ENCODE peak calls at places on chromosomes 4 and X, in ten cellular contexts. One of them, this sample, is unnamed.

GRCh38 chr4:146742416-146742815 is 103.7 kb downstream of the POU4F2 start:
- DNase-seq in CD4-positive, alpha-beta T cell: no peak
- DNase-seq in bronchial epithelial cell: no peak
- DNase-seq in NCI-H1930: no peak
- DNase-seq in stimulated activated effector memory CD8-positive, alpha-beta T cell treated with anti-CD3 and anti-CD28 coated beads, Interleukin-12 subunit alpha, Interleukin-12 subunit beta, amount 100 ng/mL, for 72 hours: no peak
- DNase-seq in nephron progenitor cell: no peak
- DNase-seq in choroid plexus epithelial cell: no peak
- DNase-seq in occipital lobe: no peak
- DNase-seq in activated T-helper 1 cell treated with anti-CD3 and anti-CD28 coated beads, Interleukin-2, amount 50 U/mL, for 16 hours: no peak
- DNase-seq in lung microvascular endothelial cell: no peak
- DNase-seq in this sample: no peak

GRCh38 chr4:176579233-176579632 is 213.5 kb downstream of the VEGFC start:
- DNase-seq in activated T-helper 1 cell treated with anti-CD3 and anti-CD28 coated beads, Interleukin-2, amount 50 U/mL, for 16 hours: no peak
- DNase-seq in occipital lobe: no peak
- DNase-seq in nephron progenitor cell: no peak
- DNase-seq in bronchial epithelial cell: no peak
- DNase-seq in NCI-H1930: peak
- DNase-seq in CD4-positive, alpha-beta T cell: no peak
- DNase-seq in choroid plexus epithelial cell: no peak
- DNase-seq in stimulated activated effector memory CD8-positive, alpha-beta T cell treated with anti-CD3 and anti-CD28 coated beads, Interleukin-12 subunit alpha, Interleukin-12 subunit beta, amount 100 ng/mL, for 72 hours: no peak
- DNase-seq in lung microvascular endothelial cell: no peak
- DNase-seq in this sample: no peak

GRCh38 chrX:47217852-47218279 is 615 bp upstream of the CDK16 start:
- DNase-seq in stimulated activated effector memory CD8-positive, alpha-beta T cell treated with anti-CD3 and anti-CD28 coated beads, Interleukin-12 subunit alpha, Interleukin-12 subunit beta, amount 100 ng/mL, for 72 hours: peak
- DNase-seq in activated T-helper 1 cell treated with anti-CD3 and anti-CD28 coated beads, Interleukin-2, amount 50 U/mL, for 16 hours: peak
- DNase-seq in bronchial epithelial cell: peak
- DNase-seq in occipital lobe: peak
- DNase-seq in choroid plexus epithelial cell: peak
- DNase-seq in nephron progenitor cell: peak
- DNase-seq in CD4-positive, alpha-beta T cell: peak
- DNase-seq in NCI-H1930: peak
- DNase-seq in lung microvascular endothelial cell: peak
- DNase-seq in this sample: peak

GRCh38 chr4:63218837-63219236 is 1190.4 kb downstream of the TECRL start:
- DNase-seq in activated T-helper 1 cell treated with anti-CD3 and anti-CD28 coated beads, Interleukin-2, amount 50 U/mL, for 16 hours: no peak
- DNase-seq in CD4-positive, alpha-beta T cell: no peak
- DNase-seq in lung microvascular endothelial cell: no peak
- DNase-seq in nephron progenitor cell: no peak
- DNase-seq in bronchial epithelial cell: no peak
- DNase-seq in choroid plexus epithelial cell: no peak
- DNase-seq in stimulated activated effector memory CD8-positive, alpha-beta T cell treated with anti-CD3 and anti-CD28 coated beads, Interleukin-12 subunit alpha, Interleukin-12 subunit beta, amount 100 ng/mL, for 72 hours: no peak
- DNase-seq in occipital lobe: no peak
- DNase-seq in NCI-H1930: no peak
- DNase-seq in this sample: no peak

GRCh38 chr4:147943159-147943638 is 211.3 kb downstream of the ARHGAP10 start:
- DNase-seq in CD4-positive, alpha-beta T cell: no peak
- DNase-seq in bronchial epithelial cell: no peak
- DNase-seq in choroid plexus epithelial cell: no peak
- DNase-seq in stimulated activated effector memory CD8-positive, alpha-beta T cell treated with anti-CD3 and anti-CD28 coated beads, Interleukin-12 subunit alpha, Interleukin-12 subunit beta, amount 100 ng/mL, for 72 hours: no peak
- DNase-seq in NCI-H1930: no peak
- DNase-seq in activated T-helper 1 cell treated with anti-CD3 and anti-CD28 coated beads, Interleukin-2, amount 50 U/mL, for 16 hours: no peak
- DNase-seq in nephron progenitor cell: no peak
- DNase-seq in occipital lobe: no peak
- DNase-seq in lung microvascular endothelial cell: no peak
- DNase-seq in this sample: no peak

GRCh38 chr4:104728380-104729122 is 233.9 kb upstream of the CXXC4 start:
- DNase-seq in choroid plexus epithelial cell: peak
- DNase-seq in CD4-positive, alpha-beta T cell: no peak
- DNase-seq in lung microvascular endothelial cell: peak
- DNase-seq in occipital lobe: no peak
- DNase-seq in nephron progenitor cell: no peak
- DNase-seq in stimulated activated effector memory CD8-positive, alpha-beta T cell treated with anti-CD3 and anti-CD28 coated beads, Interleukin-12 subunit alpha, Interleukin-12 subunit beta, amount 100 ng/mL, for 72 hours: no peak
- DNase-seq in NCI-H1930: no peak
- DNase-seq in activated T-helper 1 cell treated with anti-CD3 and anti-CD28 coated beads, Interleukin-2, amount 50 U/mL, for 16 hours: no peak
- DNase-seq in bronchial epithelial cell: peak
- DNase-seq in this sample: peak

GRCh38 chr4:109294468-109295020 is 7.9 kb downstream of the COL25A1 start:
- DNase-seq in choroid plexus epithelial cell: peak
- DNase-seq in lung microvascular endothelial cell: no peak
- DNase-seq in occipital lobe: no peak
- DNase-seq in nephron progenitor cell: no peak
- DNase-seq in CD4-positive, alpha-beta T cell: no peak
- DNase-seq in NCI-H1930: no peak
- DNase-seq in bronchial epithelial cell: no peak
- DNase-seq in stimulated activated effector memory CD8-positive, alpha-beta T cell treated with anti-CD3 and anti-CD28 coated beads, Interleukin-12 subunit alpha, Interleukin-12 subunit beta, amount 100 ng/mL, for 72 hours: no peak
- DNase-seq in activated T-helper 1 cell treated with anti-CD3 and anti-CD28 coated beads, Interleukin-2, amount 50 U/mL, for 16 hours: no peak
- DNase-seq in this sample: no peak

GRCh38 chr4:126264839-126265238 is 950.1 kb downstream of the FAT4 start:
- DNase-seq in activated T-helper 1 cell treated with anti-CD3 and anti-CD28 coated beads, Interleukin-2, amount 50 U/mL, for 16 hours: no peak
- DNase-seq in bronchial epithelial cell: peak
- DNase-seq in choroid plexus epithelial cell: peak
- DNase-seq in lung microvascular endothelial cell: no peak
- DNase-seq in NCI-H1930: no peak
- DNase-seq in occipital lobe: no peak
- DNase-seq in stimulated activated effector memory CD8-positive, alpha-beta T cell treated with anti-CD3 and anti-CD28 coated beads, Interleukin-12 subunit alpha, Interleukin-12 subunit beta, amount 100 ng/mL, for 72 hours: no peak
- DNase-seq in nephron progenitor cell: no peak
- DNase-seq in CD4-positive, alpha-beta T cell: no peak
- DNase-seq in this sample: peak

GRCh38 chr4:66071911-66072310 is 401.6 kb upstream of the EPHA5 start:
- DNase-seq in nephron progenitor cell: no peak
- DNase-seq in stimulated activated effector memory CD8-positive, alpha-beta T cell treated with anti-CD3 and anti-CD28 coated beads, Interleukin-12 subunit alpha, Interleukin-12 subunit beta, amount 100 ng/mL, for 72 hours: no peak
- DNase-seq in NCI-H1930: no peak
- DNase-seq in bronchial epithelial cell: no peak
- DNase-seq in CD4-positive, alpha-beta T cell: no peak
- DNase-seq in choroid plexus epithelial cell: no peak
- DNase-seq in activated T-helper 1 cell treated with anti-CD3 and anti-CD28 coated beads, Interleukin-2, amount 50 U/mL, for 16 hours: no peak
- DNase-seq in lung microvascular endothelial cell: no peak
- DNase-seq in occipital lobe: no peak
- DNase-seq in this sample: no peak

GRCh38 chrX:24676403-24677024 is 17.2 kb upstream of the POLA1 start:
- DNase-seq in bronchial epithelial cell: peak
- DNase-seq in stimulated activated effector memory CD8-positive, alpha-beta T cell treated with anti-CD3 and anti-CD28 coated beads, Interleukin-12 subunit alpha, Interleukin-12 subunit beta, amount 100 ng/mL, for 72 hours: no peak
- DNase-seq in occipital lobe: no peak
- DNase-seq in NCI-H1930: no peak
- DNase-seq in choroid plexus epithelial cell: peak
- DNase-seq in nephron progenitor cell: peak
- DNase-seq in activated T-helper 1 cell treated with anti-CD3 and anti-CD28 coated beads, Interleukin-2, amount 50 U/mL, for 16 hours: no peak
- DNase-seq in lung microvascular endothelial cell: peak
- DNase-seq in CD4-positive, alpha-beta T cell: no peak
- DNase-seq in this sample: no peak

GRCh38 chr4:155807021-155807420 is 48.2 kb downstream of the GUCY1B1 start:
- DNase-seq in lung microvascular endothelial cell: no peak
- DNase-seq in choroid plexus epithelial cell: peak
- DNase-seq in bronchial epithelial cell: no peak
- DNase-seq in occipital lobe: no peak
- DNase-seq in nephron progenitor cell: no peak
- DNase-seq in NCI-H1930: no peak
- DNase-seq in stimulated activated effector memory CD8-positive, alpha-beta T cell treated with anti-CD3 and anti-CD28 coated beads, Interleukin-12 subunit alpha, Interleukin-12 subunit beta, amount 100 ng/mL, for 72 hours: no peak
- DNase-seq in activated T-helper 1 cell treated with anti-CD3 and anti-CD28 coated beads, Interleukin-2, amount 50 U/mL, for 16 hours: no peak
- DNase-seq in CD4-positive, alpha-beta T cell: no peak
- DNase-seq in this sample: no peak

GRCh38 chrX:38868941-38869378 is 67.7 kb downstream of the MID1IP1 start:
- DNase-seq in activated T-helper 1 cell treated with anti-CD3 and anti-CD28 coated beads, Interleukin-2, amount 50 U/mL, for 16 hours: no peak
- DNase-seq in choroid plexus epithelial cell: peak
- DNase-seq in occipital lobe: no peak
- DNase-seq in stimulated activated effector memory CD8-positive, alpha-beta T cell treated with anti-CD3 and anti-CD28 coated beads, Interleukin-12 subunit alpha, Interleukin-12 subunit beta, amount 100 ng/mL, for 72 hours: no peak
- DNase-seq in nephron progenitor cell: no peak
- DNase-seq in lung microvascular endothelial cell: peak
- DNase-seq in bronchial epithelial cell: peak
- DNase-seq in CD4-positive, alpha-beta T cell: no peak
- DNase-seq in NCI-H1930: no peak
- DNase-seq in this sample: peak

GRCh38 chrX:149527705-149528104 is 13.1 kb upstream of the EOLA1 start:
- DNase-seq in nephron progenitor cell: no peak
- DNase-seq in NCI-H1930: no peak
- DNase-seq in CD4-positive, alpha-beta T cell: no peak
- DNase-seq in occipital lobe: no peak
- DNase-seq in bronchial epithelial cell: peak
- DNase-seq in activated T-helper 1 cell treated with anti-CD3 and anti-CD28 coated beads, Interleukin-2, amount 50 U/mL, for 16 hours: no peak
- DNase-seq in stimulated activated effector memory CD8-positive, alpha-beta T cell treated with anti-CD3 and anti-CD28 coated beads, Interleukin-12 subunit alpha, Interleukin-12 subunit beta, amount 100 ng/mL, for 72 hours: no peak
- DNase-seq in choroid plexus epithelial cell: peak
- DNase-seq in lung microvascular endothelial cell: peak
- DNase-seq in this sample: no peak

GRCh38 chr4:23904639-23905061 is 14.8 kb upstream of the PPARGC1A start:
- DNase-seq in bronchial epithelial cell: peak
- DNase-seq in lung microvascular endothelial cell: no peak
- DNase-seq in activated T-helper 1 cell treated with anti-CD3 and anti-CD28 coated beads, Interleukin-2, amount 50 U/mL, for 16 hours: no peak
- DNase-seq in NCI-H1930: peak
- DNase-seq in choroid plexus epithelial cell: no peak
- DNase-seq in occipital lobe: peak
- DNase-seq in nephron progenitor cell: no peak
- DNase-seq in stimulated activated effector memory CD8-positive, alpha-beta T cell treated with anti-CD3 and anti-CD28 coated beads, Interleukin-12 subunit alpha, Interleukin-12 subunit beta, amount 100 ng/mL, for 72 hours: no peak
- DNase-seq in CD4-positive, alpha-beta T cell: no peak
- DNase-seq in this sample: no peak

GRCh38 chr4:87566276-87566675 is 37.1 kb upstream of the SPARCL1 start:
- DNase-seq in choroid plexus epithelial cell: no peak
- DNase-seq in occipital lobe: no peak
- DNase-seq in CD4-positive, alpha-beta T cell: no peak
- DNase-seq in bronchial epithelial cell: no peak
- DNase-seq in stimulated activated effector memory CD8-positive, alpha-beta T cell treated with anti-CD3 and anti-CD28 coated beads, Interleukin-12 subunit alpha, Interleukin-12 subunit beta, amount 100 ng/mL, for 72 hours: no peak
- DNase-seq in nephron progenitor cell: no peak
- DNase-seq in NCI-H1930: no peak
- DNase-seq in activated T-helper 1 cell treated with anti-CD3 and anti-CD28 coated beads, Interleukin-2, amount 50 U/mL, for 16 hours: no peak
- DNase-seq in lung microvascular endothelial cell: no peak
- DNase-seq in this sample: no peak

GRCh38 chr4:23720556-23720955 is 169.3 kb downstream of the PPARGC1A start:
- DNase-seq in occipital lobe: no peak
- DNase-seq in activated T-helper 1 cell treated with anti-CD3 and anti-CD28 coated beads, Interleukin-2, amount 50 U/mL, for 16 hours: no peak
- DNase-seq in choroid plexus epithelial cell: no peak
- DNase-seq in NCI-H1930: no peak
- DNase-seq in stimulated activated effector memory CD8-positive, alpha-beta T cell treated with anti-CD3 and anti-CD28 coated beads, Interleukin-12 subunit alpha, Interleukin-12 subunit beta, amount 100 ng/mL, for 72 hours: no peak
- DNase-seq in CD4-positive, alpha-beta T cell: no peak
- DNase-seq in bronchial epithelial cell: no peak
- DNase-seq in lung microvascular endothelial cell: no peak
- DNase-seq in nephron progenitor cell: no peak
- DNase-seq in this sample: no peak

GRCh38 chr4:124483043-124483906 is 229.3 kb downstream of the ANKRD50 start:
- DNase-seq in activated T-helper 1 cell treated with anti-CD3 and anti-CD28 coated beads, Interleukin-2, amount 50 U/mL, for 16 hours: no peak
- DNase-seq in bronchial epithelial cell: no peak
- DNase-seq in stimulated activated effector memory CD8-positive, alpha-beta T cell treated with anti-CD3 and anti-CD28 coated beads, Interleukin-12 subunit alpha, Interleukin-12 subunit beta, amount 100 ng/mL, for 72 hours: no peak
- DNase-seq in occipital lobe: no peak
- DNase-seq in lung microvascular endothelial cell: peak
- DNase-seq in NCI-H1930: no peak
- DNase-seq in choroid plexus epithelial cell: no peak
- DNase-seq in nephron progenitor cell: no peak
- DNase-seq in CD4-positive, alpha-beta T cell: no peak
- DNase-seq in this sample: no peak

GRCh38 chrX:39445336-39445735 is 644.1 kb downstream of the MID1IP1 start:
- DNase-seq in CD4-positive, alpha-beta T cell: peak
- DNase-seq in stimulated activated effector memory CD8-positive, alpha-beta T cell treated with anti-CD3 and anti-CD28 coated beads, Interleukin-12 subunit alpha, Interleukin-12 subunit beta, amount 100 ng/mL, for 72 hours: no peak
- DNase-seq in bronchial epithelial cell: no peak
- DNase-seq in activated T-helper 1 cell treated with anti-CD3 and anti-CD28 coated beads, Interleukin-2, amount 50 U/mL, for 16 hours: no peak
- DNase-seq in choroid plexus epithelial cell: peak
- DNase-seq in nephron progenitor cell: peak
- DNase-seq in occipital lobe: no peak
- DNase-seq in NCI-H1930: no peak
- DNase-seq in lung microvascular endothelial cell: peak
- DNase-seq in this sample: no peak

GRCh38 chr4:6582889-6583504 is 8.0 kb downstream of the MAN2B2 start:
- DNase-seq in NCI-H1930: peak
- DNase-seq in activated T-helper 1 cell treated with anti-CD3 and anti-CD28 coated beads, Interleukin-2, amount 50 U/mL, for 16 hours: no peak
- DNase-seq in nephron progenitor cell: no peak
- DNase-seq in bronchial epithelial cell: peak
- DNase-seq in choroid plexus epithelial cell: peak
- DNase-seq in CD4-positive, alpha-beta T cell: no peak
- DNase-seq in occipital lobe: no peak
- DNase-seq in stimulated activated effector memory CD8-positive, alpha-beta T cell treated with anti-CD3 and anti-CD28 coated beads, Interleukin-12 subunit alpha, Interleukin-12 subunit beta, amount 100 ng/mL, for 72 hours: no peak
- DNase-seq in lung microvascular endothelial cell: peak
- DNase-seq in this sample: no peak

GRCh38 chrX:118627084-118627758 is 100.2 kb upstream of the IL13RA1 start:
- DNase-seq in activated T-helper 1 cell treated with anti-CD3 and anti-CD28 coated beads, Interleukin-2, amount 50 U/mL, for 16 hours: no peak
- DNase-seq in nephron progenitor cell: no peak
- DNase-seq in choroid plexus epithelial cell: peak
- DNase-seq in lung microvascular endothelial cell: peak
- DNase-seq in stimulated activated effector memory CD8-positive, alpha-beta T cell treated with anti-CD3 and anti-CD28 coated beads, Interleukin-12 subunit alpha, Interleukin-12 subunit beta, amount 100 ng/mL, for 72 hours: no peak
- DNase-seq in occipital lobe: no peak
- DNase-seq in CD4-positive, alpha-beta T cell: no peak
- DNase-seq in NCI-H1930: peak
- DNase-seq in bronchial epithelial cell: peak
- DNase-seq in this sample: peak